ENCODE peak calls at places on chromosomes 7 and 10, in four cellular contexts. F is AG09319, W is AG08396, H is Panc1. R is an unnamed sample.

GRCh38 chr7:24826662-24827020 is 69.4 kb upstream of the GSDME start:
- DNase-seq in F (no peak), W (no peak), H (no peak), R (no peak)

GRCh38 chr10:119896937-119897336 is 4.4 kb downstream of the SEC23IP start:
- DNase-seq in F (no peak), W (peak; percentile 28), H (no peak), R (no peak)

GRCh38 chr10:133353202-133353959 is 4.4 kb downstream of the FUOM start:
- DNase-seq in F (no peak), W (no peak), H (no peak), R (no peak)

GRCh38 chr10:54363390-54363789 is 437.6 kb downstream of the PCDH15 start:
- DNase-seq in F (no peak), W (no peak), H (no peak), R (no peak)

GRCh38 chr7:78139335-78139734 is 340.8 kb downstream of the PHTF2 start:
- DNase-seq in F (peak; percentile 20), W (peak; percentile 20), H (no peak), R (no peak)

GRCh38 chr7:47931005-47931787 is 17.1 kb downstream of the PKD1L1 start:
- DNase-seq in F (no peak), W (no peak), H (no peak), R (no peak)

GRCh38 chr7:130560972-130561371 is 69.1 kb downstream of the MEST start:
- DNase-seq in F (no peak), W (peak; percentile 13), H (peak; percentile 35), R (no peak)

GRCh38 chr10:78904196-78904595 is 164.6 kb upstream of the ZMIZ1 start:
- DNase-seq in F (no peak), W (no peak), H (no peak), R (no peak)

GRCh38 chr7:45599851-45600706 is 25.9 kb downstream of the ADCY1 start:
- DNase-seq in F (no peak), W (no peak), H (no peak), R (no peak)

GRCh38 chr7:36161996-36162395 is 8.9 kb downstream of the EEPD1 start:
- DNase-seq in F (no peak), W (no peak), H (no peak), R (no peak)

GRCh38 chr7:75624134-75624832 is 114.5 kb downstream of the HIP1 start:
- DNase-seq in F (no peak), W (peak; percentile 48), H (no peak), R (no peak)

GRCh38 chr10:42943025-42943818 is 133.6 kb upstream of the RET start:
- DNase-seq in F (no peak), W (no peak), H (no peak), R (no peak)

GRCh38 chr7:45255187-45255586 is 97.6 kb downstream of the RAMP3 start:
- DNase-seq in F (no peak), W (no peak), H (no peak), R (no peak)

GRCh38 chr10:93357680-93358079 is 124.5 kb downstream of the MYOF start:
- DNase-seq in F (no peak), W (no peak), H (no peak), R (peak; percentile 24)

GRCh38 chr10:35690534-35690933 is 48.4 kb upstream of the FZD8 start:
- DNase-seq in F (no peak), W (no peak), H (no peak), R (peak; percentile 29)

GRCh38 chr10:32953277-32953927 is 4.6 kb downstream of the ITGB1 start:
- DNase-seq in F (no peak), W (no peak), H (no peak), R (no peak)

GRCh38 chr10:78706986-78707500 is 361.7 kb upstream of the ZMIZ1 start:
- DNase-seq in F (no peak), W (no peak), H (no peak), R (no peak)

GRCh38 chr10:75648186-75648761 is 216.8 kb downstream of the LRMDA start:
- DNase-seq in F (no peak), W (no peak), H (no peak), R (no peak)

GRCh38 chr10:130378556-130379400 is 242.6 kb downstream of the GLRX3 start:
- DNase-seq in F (no peak), W (no peak), H (no peak), R (no peak)

GRCh38 chr10:7408494-7409044 is 2.3 kb downstream of the SFMBT2 start:
- DNase-seq in F (no peak), W (peak; percentile 58), H (no peak), R (no peak)

GRCh38 chr10:80075781-80076180 is 2.7 kb upstream of the TMEM254 start:
- DNase-seq in F (no peak), W (peak; percentile 19), H (no peak), R (no peak)

GRCh38 chr7:111770116-111770515 is 207.8 kb upstream of the IMMP2L start:
- DNase-seq in F (no peak), W (no peak), H (no peak), R (no peak)

GRCh38 chr10:118950190-118950658 is 79.3 kb upstream of the NANOS1 start:
- DNase-seq in F (no peak), W (no peak), H (no peak), R (no peak)

GRCh38 chr10:129860396-129860795 is 103.7 kb downstream of the EBF3 start:
- DNase-seq in F (no peak), W (no peak), H (no peak), R (no peak)

GRCh38 chr7:1950066-1950622 is 280.1 kb downstream of the ELFN1 start:
- DNase-seq in F (no peak), W (no peak), H (no peak), R (no peak)

GRCh38 chr10:88253622-88254021 is 329.5 kb downstream of the RNLS start:
- DNase-seq in F (no peak), W (no peak), H (no peak), R (no peak)

GRCh38 chr10:51244739-51245138 is 170.5 kb downstream of the PRKG1 start:
- DNase-seq in F (peak; percentile 49), W (peak; percentile 31), H (no peak), R (no peak)

GRCh38 chr7:106568680-106569499 is 92.1 kb downstream of the CCDC71L start:
- DNase-seq in F (peak; percentile 97), W (peak; percentile 49), H (peak; percentile 4), R (no peak)

GRCh38 chr10:101040851-101041250 is 9.8 kb downstream of the SFXN3 start:
- DNase-seq in F (no peak), W (no peak), H (no peak), R (no peak)

GRCh38 chr7:29424984-29425309 is 138.7 kb upstream of the PRR15 start:
- DNase-seq in F (no peak), W (no peak), H (no peak), R (no peak)

GRCh38 chr7:47621347-47621746 is 39.4 kb upstream of the TNS3 start:
- DNase-seq in F (no peak), W (no peak), H (no peak), R (no peak)

GRCh38 chr10:97333601-97334369 is 744 bp downstream of the FRAT2 start:
- DNase-seq in F (no peak), W (peak; percentile 49), H (no peak), R (no peak)

GRCh38 chr7:101645951-101646350 is 16.9 kb upstream of the MYL10 start:
- DNase-seq in F (no peak), W (no peak), H (no peak), R (no peak)

GRCh38 chr7:58086461-58086860 is 636.5 kb downstream of the ZNF716 start:
- DNase-seq in F (no peak), W (no peak), H (no peak), R (no peak)

GRCh38 chr10:52729259-52730104 is 43.1 kb downstream of the MBL2 start:
- DNase-seq in F (peak; percentile 2), W (peak; percentile 22), H (peak; percentile 38), R (no peak)

R was measured in NCI-H1930.